ENCODE peak calls at places on chromosomes 6 and 20, in six cellular contexts. Z is A673, C is heart right ventricle, E is right cardiac atrium, P is HT-29, O is GM10248. J is an unnamed sample.

GRCh38 chr6:168609914-168610490 is 169.0 kb downstream of the SMOC2 start:
- DNase-seq in Z (no peak), E (no peak), C (no peak), O (no peak), P (no peak), J (no peak)

GRCh38 chr6:160277546-160277945 is 18.9 kb upstream of the SLC22A2 start:
- DNase-seq in O (no peak), Z (no peak), C (no peak), E (no peak), P (no peak), J (no peak)

GRCh38 chr6:81465859-81466258 is 286.6 kb downstream of the TENT5A start:
- DNase-seq in Z (peak), E (no peak), P (peak), O (no peak), C (no peak), J (no peak)

GRCh38 chr20:8408587-8409307 is 276.7 kb downstream of the PLCB1 start:
- DNase-seq in Z (no peak), C (no peak), P (no peak), O (no peak), E (no peak), J (no peak)

GRCh38 chr6:47064274-47064673 is 22.1 kb upstream of the ADGRF1 start:
- DNase-seq in E (no peak), P (no peak), O (no peak), Z (no peak), C (no peak), J (no peak)

GRCh38 chr6:108171291-108171917 is 5.6 kb downstream of the NR2E1 start:
- DNase-seq in Z (no peak), P (no peak), E (no peak), C (no peak), O (no peak), J (no peak)

GRCh38 chr6:127956260-127956888 is 55.5 kb upstream of the THEMIS start:
- DNase-seq in E (no peak), O (no peak), Z (peak), P (peak), C (no peak), J (no peak)

GRCh38 chr6:105321207-105321606 is 81.7 kb downstream of the PREP start:
- DNase-seq in E (no peak), P (no peak), Z (no peak), C (no peak), O (no peak), J (peak)

GRCh38 chr20:4022386-4023350 is 7.3 kb upstream of the RNF24 start:
- DNase-seq in C (no peak), E (peak), P (no peak), O (no peak), Z (no peak), J (no peak)